ENCODE peak calls at places on chromosomes 11 and 22, in seven cellular contexts. F, M, W, R, S, E and H are unnamed samples.

GRCh38 chr11:69817265-69818236 is 1.7 kb downstream of the FGF3 start:
- DNase-seq in F (no peak), M (no peak), W (no peak), R (no peak), S (no peak), E (no peak), H (no peak)

GRCh38 chr11:215581-216037 is 8.1 kb downstream of the RIC8A start:
- DNase-seq in F (no peak), M (no peak), W (no peak), R (no peak), S (no peak), E (peak; percentile 6), H (no peak)

GRCh38 chr22:28989912-28990311 is 71.7 kb downstream of the C22orf31 start:
- DNase-seq in F (no peak), M (no peak), W (no peak), R (no peak), S (no peak), E (no peak), H (no peak)

GRCh38 chr22:45949921-45950320 is 27.0 kb downstream of the WNT7B start:
- DNase-seq in F (no peak), M (no peak), W (no peak), R (no peak), S (no peak), E (no peak), H (no peak)

GRCh38 chr11:120188831-120189455 is 21.9 kb upstream of the OAF start:
- DNase-seq in F (no peak), M (no peak), W (no peak), R (no peak), S (no peak), E (no peak), H (no peak)

GRCh38 chr11:35040221-35040942 is 98.6 kb upstream of the CD44 start:
- DNase-seq in F (no peak), M (no peak), W (peak; percentile 84), R (no peak), S (no peak), E (no peak), H (no peak)

GRCh38 chr11:27437824-27438594 is 34.6 kb downstream of the LGR4 start:
- DNase-seq in F (no peak), M (no peak), W (no peak), R (no peak), S (no peak), E (no peak), H (no peak)

GRCh38 chr11:59766542-59766941 is 11.4 kb downstream of the STX3 start:
- DNase-seq in F (no peak), M (no peak), W (no peak), R (peak; percentile 52), S (no peak), E (no peak), H (no peak)

GRCh38 chr22:27752771-27753170 is 48.8 kb downstream of the MN1 start:
- DNase-seq in F (no peak), M (peak; percentile 74), W (no peak), R (peak; percentile 80), S (peak; percentile 40), E (no peak), H (peak; percentile 93)

GRCh38 chr11:125170001-125170405 is 5.5 kb downstream of the PKNOX2 start:
- DNase-seq in F (no peak), M (no peak), W (no peak), R (peak; percentile 81), S (peak; percentile 38), E (no peak), H (no peak)

GRCh38 chr11:40877981-40878380 is 581.5 kb downstream of the LRRC4C start:
- DNase-seq in F (no peak), M (no peak), W (no peak), R (no peak), S (no peak), E (no peak), H (no peak)

GRCh38 chr11:8090756-8091155 is 9.7 kb downstream of the TUB start:
- DNase-seq in F (no peak), M (no peak), W (no peak), R (no peak), S (peak; percentile 75), E (peak; percentile 77), H (no peak)

GRCh38 chr11:133947298-133947905 is 9.4 kb downstream of the IGSF9B start:
- DNase-seq in F (peak; percentile 36), M (peak; percentile 46), W (peak; percentile 70), R (peak; percentile 70), S (peak; percentile 72), E (peak; percentile 68), H (no peak)

GRCh38 chr22:44167501-44167900 is 13.2 kb upstream of the PARVG start:
- DNase-seq in F (no peak), M (no peak), W (no peak), R (no peak), S (no peak), E (no peak), H (no peak)

GRCh38 chr22:44151661-44152060 is 29.1 kb upstream of the PARVG start:
- DNase-seq in F (no peak), M (no peak), W (no peak), R (no peak), S (peak; percentile 74), E (no peak), H (no peak)

GRCh38 chr11:88604255-88604654 is 266.7 kb upstream of the CTSC start:
- DNase-seq in F (no peak), M (no peak), W (no peak), R (no peak), S (no peak), E (no peak), H (no peak)

GRCh38 chr11:118621898-118622375 is 14.5 kb downstream of the PHLDB1 start:
- DNase-seq in F (no peak), M (no peak), W (no peak), R (no peak), S (no peak), E (no peak), H (no peak)

GRCh38 chr22:29311468-29312217 is 3.9 kb downstream of the RASL10A start:
- DNase-seq in F (no peak), M (no peak), W (no peak), R (peak; percentile 61), S (no peak), E (no peak), H (peak; percentile 64)

GRCh38 chr11:86988351-86988881 is 33.2 kb upstream of the FZD4 start:
- DNase-seq in F (no peak), M (no peak), W (no peak), R (no peak), S (no peak), E (no peak), H (no peak)

GRCh38 chr11:67371549-67372231 is 1.7 kb downstream of the CLCF1 start:
- DNase-seq in F (no peak), M (peak; percentile 41), W (no peak), R (no peak), S (no peak), E (peak; percentile 51), H (no peak)

GRCh38 chr22:30459206-30460052 is 12.4 kb downstream of the SEC14L3 start:
- DNase-seq in F (no peak), M (no peak), W (no peak), R (no peak), S (no peak), E (peak; percentile 58), H (no peak)

GRCh38 chr11:8699903-8700302 is 17.3 kb downstream of the RPL27A start:
- DNase-seq in F (no peak), M (no peak), W (no peak), R (no peak), S (peak; percentile 85), E (peak; percentile 84), H (peak; percentile 71)

GRCh38 chr11:67302571-67303131 is 679 bp upstream of the SSH3 start:
- DNase-seq in F (peak; percentile 67), M (no peak), W (no peak), R (peak; percentile 51), S (no peak), E (peak; percentile 59), H (peak; percentile 81)

GRCh38 chr11:66022401-66023185 is 3.7 kb downstream of the CATSPER1 start:
- DNase-seq in F (peak; percentile 67), M (peak; percentile 81), W (peak; percentile 66), R (peak; percentile 76), S (peak; percentile 84), E (peak; percentile 88), H (peak; percentile 94)

GRCh38 chr22:27251563-27251962 is 550.0 kb downstream of the MN1 start:
- DNase-seq in F (no peak), M (no peak), W (no peak), R (no peak), S (peak; percentile 31), E (no peak), H (no peak)

GRCh38 chr22:37473437-37473946 is 12.7 kb downstream of the MFNG start:
- DNase-seq in F (no peak), M (no peak), W (no peak), R (no peak), S (no peak), E (no peak), H (no peak)
- H3K4me1 ChIP-seq in F (no peaks in the 10 kb centered on the region), M (no peaks in the 10 kb centered on the region), W (no peaks in the 10 kb centered on the region), R (no peaks in the 10 kb centered on the region), S (no peaks in the 10 kb centered on the region), E (no peaks in the 10 kb centered on the region), H (no peaks in the 10 kb centered on the region)

DNA sequence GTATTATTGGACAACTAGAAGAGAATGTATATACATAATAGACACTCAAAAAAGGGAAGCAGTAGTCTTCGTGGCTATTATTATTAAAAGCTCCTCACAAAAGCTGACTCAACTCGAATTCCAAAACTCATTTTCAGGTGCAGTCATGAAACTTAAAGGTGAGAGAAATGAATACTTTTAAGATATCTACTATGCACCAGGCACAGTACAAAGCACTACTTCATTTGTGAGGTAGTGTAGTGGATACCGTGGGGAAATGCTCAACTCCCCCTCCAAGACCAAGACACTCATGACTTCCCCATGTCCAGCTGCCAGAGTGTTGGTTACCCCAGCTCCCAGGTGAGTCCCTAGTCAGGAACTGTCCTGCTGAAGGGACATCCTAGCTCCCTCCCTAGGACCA is 2.1 kb downstream of the SYN3 start:
- DNase-seq in F (no peak), M (no peak), W (no peak), R (no peak), S (no peak), E (no peak), H (no peak)
- H3K4me1 ChIP-seq in F (peaks cover 5% of the 10 kb centered on the region), M (no peaks in the 10 kb centered on the region), W (no peaks in the 10 kb centered on the region), R (peaks cover 5% of the 10 kb centered on the region), S (peaks cover 6% of the 10 kb centered on the region), E (peaks cover 43% of the 10 kb centered on the region), H (no peaks in the 10 kb centered on the region)

DNA sequence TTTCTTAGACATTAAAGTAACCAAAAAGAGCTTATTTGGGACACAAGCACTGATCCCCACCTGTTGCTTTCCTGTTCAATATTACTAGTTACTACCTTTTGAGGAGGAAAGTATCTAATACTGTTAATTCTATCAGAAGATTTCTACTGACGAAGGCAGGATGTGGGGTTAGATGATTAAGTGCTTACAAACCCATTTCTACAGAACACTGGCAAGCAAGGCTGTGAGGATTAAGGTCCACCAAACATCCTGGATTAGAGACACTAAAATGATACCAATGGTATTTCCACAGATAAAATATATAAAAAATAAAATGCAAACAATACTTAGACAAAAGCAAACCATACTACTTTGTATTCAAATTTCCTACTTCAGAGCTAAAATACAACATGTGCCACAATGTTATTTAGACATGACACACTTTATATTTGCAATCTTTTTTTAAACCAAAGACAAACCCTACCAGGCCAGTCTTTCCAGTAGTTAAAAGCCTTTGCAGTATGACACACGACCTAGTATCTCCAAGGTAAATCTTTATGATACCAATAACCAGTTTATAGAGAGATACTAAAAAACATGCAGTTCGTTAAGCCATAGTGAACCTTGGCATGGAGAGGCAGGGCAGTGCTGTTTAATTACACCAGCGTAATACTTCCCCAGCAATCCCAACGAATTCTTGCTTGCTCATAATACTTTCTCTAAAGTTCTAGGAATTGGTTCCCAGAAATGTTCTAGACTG is 71.2 kb upstream of the TP53AIP1 start:
- DNase-seq in F (no peak), M (no peak), W (no peak), R (no peak), S (no peak), E (no peak), H (no peak)
- H3K4me1 ChIP-seq in F (no peaks in the 10 kb centered on the region), M (no peaks in the 10 kb centered on the region), W (no peaks in the 10 kb centered on the region), R (no peaks in the 10 kb centered on the region), S (no peaks in the 10 kb centered on the region), E (no peaks in the 10 kb centered on the region), H (no peaks in the 10 kb centered on the region)

GRCh38 chr11:129285387-129285786 is 90.3 kb upstream of the BARX2 start:
- DNase-seq in F (no peak), M (no peak), W (no peak), R (no peak), S (no peak), E (no peak), H (no peak)
- H3K4me1 ChIP-seq in F (no peaks in the 10 kb centered on the region), M (no peaks in the 10 kb centered on the region), W (peaks cover 4% of the 10 kb centered on the region), R (no peaks in the 10 kb centered on the region), S (peaks cover 7% of the 10 kb centered on the region), E (peaks cover 2% of the 10 kb centered on the region), H (no peaks in the 10 kb centered on the region)